ENCODE peak calls at places on chromosomes 7 and 10, in ten cellular contexts. T, S, M, G, Y, E, A, C, H and K are unnamed samples.

GRCh38 chr10:60914676-60915075 is 29.3 kb downstream of the RHOBTB1 start:
- DNase-seq in T (no peak), S (no peak), M (peak), G (no peak), Y (peak), E (no peak), A (no peak), C (no peak), H (no peak), K (no peak)

GRCh38 chr7:47539398-47540052 is 42.4 kb downstream of the TNS3 start:
- DNase-seq in T (no peak), S (peak), M (peak), G (no peak), Y (peak), E (no peak), A (no peak), C (no peak), H (no peak), K (no peak)

GRCh38 chr7:65216469-65216868 is 157.2 kb upstream of the ZNF92 start:
- DNase-seq in T (peak), S (peak), M (peak), G (no peak), Y (peak), E (peak), A (peak), C (peak), H (no peak), K (no peak)

GRCh38 chr10:98186681-98187080 is 52.2 kb downstream of the R3HCC1L start:
- DNase-seq in T (no peak), S (no peak), M (peak), G (no peak), Y (no peak), E (no peak), A (no peak), C (no peak), H (no peak), K (no peak)

GRCh38 chr10:114654829-114655575 is 3.1 kb downstream of the ABLIM1 start:
- DNase-seq in T (no peak), S (no peak), M (no peak), G (no peak), Y (no peak), E (no peak), A (no peak), C (no peak), H (no peak), K (no peak)

GRCh38 chr10:13184726-13185514 is 23.6 kb downstream of the MCM10 start:
- DNase-seq in T (peak), S (no peak), M (no peak), G (no peak), Y (no peak), E (no peak), A (no peak), C (no peak), H (no peak), K (no peak)

GRCh38 chr7:69953319-69954067 is 355.2 kb downstream of the AUTS2 start:
- DNase-seq in T (no peak), S (no peak), M (no peak), G (no peak), Y (no peak), E (no peak), A (no peak), C (no peak), H (no peak), K (no peak)

GRCh38 chr7:135193615-135194081 is 17.7 kb downstream of the WDR91 start:
- DNase-seq in T (no peak), S (peak), M (peak), G (no peak), Y (peak), E (no peak), A (no peak), C (no peak), H (no peak), K (peak)

GRCh38 chr10:61565819-61566560 is 96.7 kb upstream of the CABCOCO1 start:
- DNase-seq in T (no peak), S (no peak), M (no peak), G (no peak), Y (no peak), E (no peak), A (no peak), C (no peak), H (no peak), K (no peak)

GRCh38 chr10:103895458-103896186 is 22.4 kb downstream of the STN1 start:
- DNase-seq in T (no peak), S (peak), M (peak), G (no peak), Y (peak), E (no peak), A (no peak), C (no peak), H (no peak), K (peak)

GRCh38 chr10:9211228-9211627 is 1156.7 kb downstream of the GATA3 start:
- DNase-seq in T (peak), S (no peak), M (peak), G (no peak), Y (no peak), E (no peak), A (no peak), C (no peak), H (no peak), K (no peak)

GRCh38 chr10:75094465-75094864 is 17.0 kb upstream of the SAMD8 start:
- DNase-seq in T (no peak), S (no peak), M (no peak), G (no peak), Y (no peak), E (no peak), A (no peak), C (no peak), H (no peak), K (no peak)

GRCh38 chr10:18079665-18080295 is 60.4 kb upstream of the CACNB2 start:
- DNase-seq in T (no peak), S (no peak), M (peak), G (no peak), Y (no peak), E (no peak), A (no peak), C (no peak), H (no peak), K (no peak)

GRCh38 chr7:149598721-149599308 is 101.2 kb upstream of the ZNF746 start:
- DNase-seq in T (peak), S (peak), M (peak), G (no peak), Y (peak), E (no peak), A (no peak), C (peak), H (no peak), K (peak)

GRCh38 chr7:22445140-22445722 is 54.8 kb downstream of the STEAP1B start:
- DNase-seq in T (no peak), S (peak), M (peak), G (no peak), Y (peak), E (peak), A (no peak), C (no peak), H (no peak), K (no peak)

GRCh38 chr7:90453259-90453891 is 16.1 kb upstream of the PTTG1IP2 start:
- DNase-seq in T (no peak), S (no peak), M (no peak), G (no peak), Y (no peak), E (no peak), A (no peak), C (no peak), H (no peak), K (no peak)

GRCh38 chr7:39002755-39003154 is 25.0 kb downstream of the POU6F2 start:
- DNase-seq in T (no peak), S (no peak), M (no peak), G (no peak), Y (no peak), E (no peak), A (no peak), C (no peak), H (no peak), K (no peak)

GRCh38 chr7:9680713-9681112 is 1247.3 kb downstream of the NXPH1 start:
- DNase-seq in T (no peak), S (no peak), M (no peak), G (no peak), Y (no peak), E (no peak), A (no peak), C (no peak), H (no peak), K (no peak)

GRCh38 chr7:91759205-91759863 is 121.2 kb downstream of the MTERF1 start:
- DNase-seq in T (no peak), S (peak), M (no peak), G (no peak), Y (peak), E (no peak), A (no peak), C (no peak), H (no peak), K (peak)

GRCh38 chr7:19851504-19851903 is 78.1 kb upstream of the TMEM196 start:
- DNase-seq in T (peak), S (no peak), M (no peak), G (no peak), Y (no peak), E (peak), A (no peak), C (no peak), H (no peak), K (no peak)

GRCh38 chr7:130995252-130996081 is 261.5 kb upstream of the KLF14 start:
- DNase-seq in T (no peak), S (no peak), M (no peak), G (no peak), Y (peak), E (no peak), A (no peak), C (peak), H (no peak), K (no peak)

GRCh38 chr7:157279973-157280841 is 56.6 kb upstream of the DNAJB6 start:
- DNase-seq in T (no peak), S (no peak), M (no peak), G (no peak), Y (no peak), E (no peak), A (no peak), C (no peak), H (no peak), K (no peak)

GRCh38 chr10:5510281-5511072 is 11.1 kb upstream of the CALML5 start:
- DNase-seq in T (no peak), S (no peak), M (no peak), G (no peak), Y (no peak), E (no peak), A (no peak), C (no peak), H (no peak), K (no peak)

GRCh38 chr10:101848408-101848807 is 4.8 kb upstream of the KCNIP2 start:
- DNase-seq in T (no peak), S (no peak), M (no peak), G (no peak), Y (no peak), E (no peak), A (no peak), C (no peak), H (no peak), K (no peak)

GRCh38 chr10:119538632-119539358 is 3.7 kb downstream of the RGS10 start:
- DNase-seq in T (no peak), S (no peak), M (no peak), G (no peak), Y (no peak), E (no peak), A (no peak), C (peak), H (no peak), K (no peak)

GRCh38 chr10:79237801-79238520 is 109.3 kb upstream of the PPIF start:
- DNase-seq in T (no peak), S (no peak), M (no peak), G (no peak), Y (no peak), E (no peak), A (no peak), C (no peak), H (no peak), K (no peak)

GRCh38 chr7:155489862-155490696 is 32.1 kb downstream of the EN2 start:
- DNase-seq in T (no peak), S (peak), M (no peak), G (no peak), Y (no peak), E (no peak), A (no peak), C (no peak), H (no peak), K (peak)

GRCh38 chr7:33806284-33807157 is 98.8 kb upstream of the BMPER start:
- DNase-seq in T (no peak), S (no peak), M (peak), G (no peak), Y (peak), E (no peak), A (no peak), C (no peak), H (no peak), K (no peak)

GRCh38 chr7:135147899-135148721 is at the start of gene TMEM140:
- DNase-seq in T (peak), S (peak), M (peak), G (peak), Y (peak), E (peak), A (no peak), C (peak), H (no peak), K (peak)

GRCh38 chr7:150413640-150414081 is 34.5 kb downstream of the ZNF775 start:
- DNase-seq in T (no peak), S (no peak), M (peak), G (no peak), Y (no peak), E (no peak), A (no peak), C (no peak), H (no peak), K (no peak)

GRCh38 chr10:79320785-79321493 is 26.3 kb upstream of the PPIF start:
- DNase-seq in T (peak), S (peak), M (peak), G (no peak), Y (peak), E (no peak), A (no peak), C (peak), H (no peak), K (peak)

GRCh38 chr10:6176691-6177231 is 26.0 kb upstream of the PFKFB3 start:
- DNase-seq in T (no peak), S (peak), M (peak), G (no peak), Y (peak), E (no peak), A (no peak), C (no peak), H (no peak), K (no peak)

GRCh38 chr10:5531558-5532230 is 6.9 kb downstream of the CALML3 start:
- DNase-seq in T (no peak), S (no peak), M (no peak), G (no peak), Y (no peak), E (no peak), A (no peak), C (no peak), H (no peak), K (no peak)

GRCh38 chr7:130156140-130156539 is 49.1 kb downstream of the TMEM209 start:
- DNase-seq in T (no peak), S (no peak), M (no peak), G (no peak), Y (no peak), E (no peak), A (no peak), C (no peak), H (no peak), K (no peak)

GRCh38 chr10:114404171-114405010 is at the start of gene AFAP1L2:
- DNase-seq in T (no peak), S (peak), M (no peak), G (no peak), Y (no peak), E (no peak), A (no peak), C (no peak), H (no peak), K (no peak)

GRCh38 chr10:92604841-92605240 is 11.9 kb downstream of the KIF11 start:
- DNase-seq in T (no peak), S (no peak), M (no peak), G (no peak), Y (no peak), E (no peak), A (no peak), C (no peak), H (no peak), K (no peak)

GRCh38 chr10:97771913-97772823 is at the start of gene SFRP5:
- DNase-seq in T (no peak), S (peak), M (no peak), G (no peak), Y (no peak), E (no peak), A (no peak), C (no peak), H (no peak), K (no peak)

GRCh38 chr7:18958627-18959026 is 158.8 kb downstream of the TWIST1 start:
- DNase-seq in T (no peak), S (peak), M (peak), G (no peak), Y (peak), E (no peak), A (no peak), C (no peak), H (no peak), K (peak)